ENCODE peak calls at places on chromosomes 5 and 9, in nine cellular contexts. V, F, T, W, G, Y, H, K and J are unnamed samples.

GRCh38 chr5:12522116-12522515 is 617.9 kb upstream of the CTNND2 start:
- DNase-seq in V (no peak), F (no peak), T (no peak), W (no peak), G (no peak), Y (no peak), H (no peak), K (no peak), J (no peak)

GRCh38 chr5:150000990-150001659 is 586 bp downstream of the HMGXB3 start:
- DNase-seq in V (peak), F (peak), T (no peak), W (peak), G (peak), Y (peak), H (no peak), K (no peak), J (peak)

GRCh38 chr5:136062563-136063274 is 33.9 kb downstream of the TGFBI start:
- DNase-seq in V (no peak), F (peak), T (peak), W (no peak), G (no peak), Y (peak), H (no peak), K (no peak), J (peak)

GRCh38 chr5:113678924-113679575 is 165.6 kb downstream of the YTHDC2 start:
- DNase-seq in V (no peak), F (peak), T (no peak), W (no peak), G (no peak), Y (peak), H (peak), K (peak), J (peak)

GRCh38 chr5:10376530-10376929 is 23.0 kb downstream of the MARCHF6 start:
- DNase-seq in V (no peak), F (no peak), T (no peak), W (no peak), G (no peak), Y (no peak), H (no peak), K (no peak), J (no peak)

GRCh38 chr5:963673-964531 is 44.7 kb upstream of the NKD2 start:
- DNase-seq in V (no peak), F (peak), T (no peak), W (no peak), G (peak), Y (no peak), H (no peak), K (no peak), J (no peak)

GRCh38 chr5:9479981-9480380 is 65.9 kb downstream of the SEMA5A start:
- DNase-seq in V (no peak), F (no peak), T (no peak), W (no peak), G (no peak), Y (no peak), H (no peak), K (no peak), J (no peak)

GRCh38 chr5:175444060-175444904 is at the start of gene DRD1:
- DNase-seq in V (peak), F (peak), T (no peak), W (no peak), G (no peak), Y (peak), H (peak), K (no peak), J (peak)

GRCh38 chr5:141692919-141693848 is 11.2 kb upstream of the ARAP3 start:
- DNase-seq in V (no peak), F (peak), T (no peak), W (no peak), G (no peak), Y (peak), H (no peak), K (no peak), J (no peak)

GRCh38 chr9:71758785-71759184 is 9.5 kb downstream of the CEMIP2 start:
- DNase-seq in V (no peak), F (no peak), T (no peak), W (no peak), G (no peak), Y (no peak), H (no peak), K (no peak), J (no peak)

GRCh38 chr9:123354806-123355508 is 1.0 kb upstream of the CRB2 start:
- DNase-seq in V (no peak), F (no peak), T (no peak), W (no peak), G (no peak), Y (no peak), H (peak), K (no peak), J (peak)

GRCh38 chr9:111870774-111871542 is 25.7 kb upstream of the UGCG start:
- DNase-seq in V (no peak), F (peak), T (peak), W (no peak), G (no peak), Y (no peak), H (no peak), K (no peak), J (peak)

GRCh38 chr5:111099058-111099778 is 7.1 kb downstream of the WDR36 start:
- DNase-seq in V (no peak), F (no peak), T (no peak), W (no peak), G (no peak), Y (no peak), H (no peak), K (no peak), J (no peak)

GRCh38 chr5:33936004-33936380 is 194 bp upstream of the RXFP3 start:
- DNase-seq in V (peak), F (peak), T (no peak), W (peak), G (peak), Y (peak), H (peak), K (peak), J (peak)

GRCh38 chr5:147483197-147483790 is 26.6 kb downstream of the DPYSL3 start:
- DNase-seq in V (no peak), F (no peak), T (no peak), W (no peak), G (no peak), Y (no peak), H (no peak), K (no peak), J (no peak)

GRCh38 chr5:96752341-96753016 is 55.3 kb downstream of the ERAP1 start:
- DNase-seq in V (no peak), F (peak), T (peak), W (no peak), G (no peak), Y (peak), H (peak), K (peak), J (peak)

GRCh38 chr5:53425598-53426516 is 54.6 kb upstream of the FST start:
- DNase-seq in V (no peak), F (peak), T (no peak), W (no peak), G (no peak), Y (peak), H (no peak), K (peak), J (peak)

GRCh38 chr5:108193021-108193795 is 188.7 kb downstream of the FBXL17 start:
- DNase-seq in V (no peak), F (no peak), T (no peak), W (no peak), G (no peak), Y (no peak), H (no peak), K (no peak), J (no peak)

GRCh38 chr5:54547711-54548250 is 30.2 kb downstream of the SNX18 start:
- DNase-seq in V (no peak), F (no peak), T (no peak), W (peak), G (peak), Y (no peak), H (no peak), K (no peak), J (no peak)

GRCh38 chr5:29114331-29114768 is 2076.0 kb upstream of the CDH9 start:
- DNase-seq in V (no peak), F (no peak), T (no peak), W (no peak), G (no peak), Y (no peak), H (no peak), K (no peak), J (no peak)

GRCh38 chr5:139746691-139747582 is 48.7 kb upstream of the PSD2 start:
- DNase-seq in V (no peak), F (peak), T (no peak), W (peak), G (no peak), Y (peak), H (no peak), K (peak), J (peak)

GRCh38 chr9:89304479-89305188 is 6.4 kb upstream of the CKS2 start:
- DNase-seq in V (no peak), F (peak), T (no peak), W (no peak), G (no peak), Y (no peak), H (no peak), K (no peak), J (no peak)

GRCh38 chr5:96716716-96717115 is 54.5 kb downstream of the CAST start:
- DNase-seq in V (no peak), F (no peak), T (no peak), W (no peak), G (no peak), Y (no peak), H (no peak), K (no peak), J (no peak)

GRCh38 chr5:15938961-15939360 is 240.6 kb downstream of the MARCHF11 start:
- DNase-seq in V (no peak), F (no peak), T (no peak), W (no peak), G (no peak), Y (no peak), H (no peak), K (no peak), J (no peak)

GRCh38 chr5:132528866-132529634 is 14.3 kb downstream of the IL5 start:
- DNase-seq in V (no peak), F (peak), T (no peak), W (no peak), G (no peak), Y (no peak), H (no peak), K (no peak), J (no peak)

GRCh38 chr9:115992834-115993233 is 160.8 kb upstream of the PAPPA start:
- DNase-seq in V (no peak), F (no peak), T (no peak), W (no peak), G (no peak), Y (peak), H (no peak), K (no peak), J (no peak)

GRCh38 chr9:89226076-89226475 is 47.5 kb upstream of the SHC3 start:
- DNase-seq in V (no peak), F (no peak), T (no peak), W (no peak), G (no peak), Y (peak), H (no peak), K (no peak), J (no peak)

GRCh38 chr5:67459233-67459632 is 262.6 kb upstream of the CD180 start:
- DNase-seq in V (no peak), F (no peak), T (no peak), W (no peak), G (no peak), Y (no peak), H (no peak), K (no peak), J (no peak)

GRCh38 chr5:107576155-107576554 is 94.6 kb downstream of the EFNA5 start:
- DNase-seq in V (no peak), F (no peak), T (no peak), W (no peak), G (no peak), Y (no peak), H (no peak), K (no peak), J (no peak)

GRCh38 chr9:16121593-16121992 is 568.8 kb downstream of the CCDC171 start:
- DNase-seq in V (no peak), F (no peak), T (no peak), W (no peak), G (no peak), Y (no peak), H (no peak), K (no peak), J (no peak)

GRCh38 chr9:16475257-16475656 is 395.2 kb downstream of the BNC2 start:
- DNase-seq in V (no peak), F (no peak), T (no peak), W (no peak), G (no peak), Y (no peak), H (no peak), K (no peak), J (no peak)

GRCh38 chr5:84290161-84290560 is 94.5 kb downstream of the EDIL3 start:
- DNase-seq in V (no peak), F (no peak), T (no peak), W (no peak), G (no peak), Y (no peak), H (no peak), K (no peak), J (no peak)

GRCh38 chr5:10599828-10600227 is 36.0 kb downstream of the ANKRD33B start:
- DNase-seq in V (no peak), F (no peak), T (no peak), W (no peak), G (no peak), Y (no peak), H (no peak), K (no peak), J (no peak)

GRCh38 chr9:124980434-124980833 is 39.6 kb upstream of the GOLGA1 start:
- DNase-seq in V (no peak), F (no peak), T (no peak), W (no peak), G (no peak), Y (no peak), H (no peak), K (no peak), J (no peak)

GRCh38 chr9:36831381-36832231 is 202.5 kb downstream of the PAX5 start:
- DNase-seq in V (peak), F (no peak), T (no peak), W (peak), G (peak), Y (no peak), H (no peak), K (no peak), J (no peak)

GRCh38 chr5:3251784-3252183 is 343.8 kb upstream of the IRX1 start:
- DNase-seq in V (no peak), F (no peak), T (no peak), W (no peak), G (no peak), Y (peak), H (no peak), K (no peak), J (no peak)

GRCh38 chr5:108905818-108906217 is 158.1 kb downstream of the FER start:
- DNase-seq in V (no peak), F (no peak), T (no peak), W (no peak), G (no peak), Y (no peak), H (no peak), K (no peak), J (no peak)